ENCODE peak calls at places on chromosome 2, in seven cellular contexts. One of them, this sample, is unnamed.

GRCh38 chr2:62415019-62415431 is 91.0 kb downstream of the TMEM17 start:
- DNase-seq in heart right ventricle: no peak
- DNase-seq in fibroblast of pulmonary artery: no peak
- DNase-seq in GM23338: no peak
- DNase-seq in A549: no peak
- DNase-seq in PC-9: no peak
- DNase-seq in cardiac fibroblast: no peak
- DNase-seq in this sample: no peak

GRCh38 chr2:85537600-85538506 is 1.1 kb upstream of the MAT2A start:
- DNase-seq in heart right ventricle: peak
- DNase-seq in fibroblast of pulmonary artery: peak
- DNase-seq in GM23338: peak
- DNase-seq in A549: peak
- DNase-seq in PC-9: no peak
- DNase-seq in cardiac fibroblast: peak
- DNase-seq in this sample: peak

GRCh38 chr2:171158790-171159325 is 1.8 kb downstream of the TLK1 start:
- DNase-seq in heart right ventricle: no peak
- DNase-seq in fibroblast of pulmonary artery: no peak
- DNase-seq in GM23338: no peak
- DNase-seq in A549: peak
- DNase-seq in PC-9: no peak
- DNase-seq in cardiac fibroblast: no peak
- DNase-seq in this sample: no peak

GRCh38 chr2:63300835-63301234 is 250.2 kb downstream of the OTX1 start:
- DNase-seq in heart right ventricle: no peak
- DNase-seq in fibroblast of pulmonary artery: no peak
- DNase-seq in GM23338: peak
- DNase-seq in A549: no peak
- DNase-seq in PC-9: no peak
- DNase-seq in cardiac fibroblast: no peak
- DNase-seq in this sample: no peak

GRCh38 chr2:119011162-119011909 is 69.3 kb downstream of the MARCO start:
- DNase-seq in heart right ventricle: peak
- DNase-seq in fibroblast of pulmonary artery: peak
- DNase-seq in GM23338: peak
- DNase-seq in A549: peak
- DNase-seq in PC-9: no peak
- DNase-seq in cardiac fibroblast: peak
- DNase-seq in this sample: no peak

GRCh38 chr2:41948397-41948763 is 99.4 kb upstream of the PKDCC start:
- DNase-seq in heart right ventricle: no peak
- DNase-seq in fibroblast of pulmonary artery: no peak
- DNase-seq in GM23338: peak
- DNase-seq in A549: no peak
- DNase-seq in PC-9: no peak
- DNase-seq in cardiac fibroblast: no peak
- DNase-seq in this sample: no peak

GRCh38 chr2:26718949-26719686 is 26.6 kb downstream of the KCNK3 start:
- DNase-seq in heart right ventricle: no peak
- DNase-seq in fibroblast of pulmonary artery: no peak
- DNase-seq in GM23338: no peak
- DNase-seq in A549: no peak
- DNase-seq in PC-9: no peak
- DNase-seq in cardiac fibroblast: no peak
- DNase-seq in this sample: no peak

GRCh38 chr2:2773692-2774091 is 442.6 kb upstream of the MYT1L start:
- DNase-seq in heart right ventricle: no peak
- DNase-seq in fibroblast of pulmonary artery: no peak
- DNase-seq in GM23338: no peak
- DNase-seq in A549: no peak
- DNase-seq in PC-9: no peak
- DNase-seq in cardiac fibroblast: no peak
- DNase-seq in this sample: no peak

GRCh38 chr2:170493698-170494097 is 221.4 kb upstream of the SP5 start:
- DNase-seq in heart right ventricle: no peak
- DNase-seq in fibroblast of pulmonary artery: no peak
- DNase-seq in GM23338: no peak
- DNase-seq in A549: no peak
- DNase-seq in PC-9: no peak
- DNase-seq in cardiac fibroblast: no peak
- DNase-seq in this sample: no peak

GRCh38 chr2:174667461-174667860 is 69.9 kb upstream of the WIPF1 start:
- DNase-seq in heart right ventricle: no peak
- DNase-seq in fibroblast of pulmonary artery: no peak
- DNase-seq in GM23338: peak
- DNase-seq in A549: no peak
- DNase-seq in PC-9: no peak
- DNase-seq in cardiac fibroblast: no peak
- DNase-seq in this sample: no peak

GRCh38 chr2:195672674-195673073 is 15.6 kb downstream of the SLC39A10 start:
- DNase-seq in heart right ventricle: no peak
- DNase-seq in fibroblast of pulmonary artery: no peak
- DNase-seq in GM23338: peak
- DNase-seq in A549: no peak
- DNase-seq in PC-9: no peak
- DNase-seq in cardiac fibroblast: no peak
- DNase-seq in this sample: no peak

GRCh38 chr2:206274434-206275273 is at the start of gene ZDBF2:
- DNase-seq in heart right ventricle: peak
- DNase-seq in fibroblast of pulmonary artery: peak
- DNase-seq in GM23338: peak
- DNase-seq in A549: peak
- DNase-seq in PC-9: peak
- DNase-seq in cardiac fibroblast: peak
- DNase-seq in this sample: no peak

GRCh38 chr2:57516740-57517340 is 529.8 kb upstream of the VRK2 start:
- DNase-seq in heart right ventricle: no peak
- DNase-seq in fibroblast of pulmonary artery: peak
- DNase-seq in GM23338: peak
- DNase-seq in A549: peak
- DNase-seq in PC-9: peak
- DNase-seq in cardiac fibroblast: peak
- DNase-seq in this sample: no peak

GRCh38 chr2:219803294-219803693 is 175.9 kb downstream of the SLC4A3 start:
- DNase-seq in heart right ventricle: no peak
- DNase-seq in fibroblast of pulmonary artery: peak
- DNase-seq in GM23338: no peak
- DNase-seq in A549: no peak
- DNase-seq in PC-9: no peak
- DNase-seq in cardiac fibroblast: peak
- DNase-seq in this sample: no peak

GRCh38 chr2:174337337-174338154 is 2.8 kb downstream of the SP9 start:
- DNase-seq in heart right ventricle: no peak
- DNase-seq in fibroblast of pulmonary artery: no peak
- DNase-seq in GM23338: peak
- DNase-seq in A549: no peak
- DNase-seq in PC-9: no peak
- DNase-seq in cardiac fibroblast: no peak
- DNase-seq in this sample: no peak

GRCh38 chr2:134628453-134628852 is 90.3 kb downstream of the TMEM163 start:
- DNase-seq in heart right ventricle: no peak
- DNase-seq in fibroblast of pulmonary artery: no peak
- DNase-seq in GM23338: no peak
- DNase-seq in A549: no peak
- DNase-seq in PC-9: no peak
- DNase-seq in cardiac fibroblast: no peak
- DNase-seq in this sample: no peak

GRCh38 chr2:26772064-26773001 is 8.2 kb downstream of the SLC35F6 start:
- DNase-seq in heart right ventricle: peak
- DNase-seq in fibroblast of pulmonary artery: peak
- DNase-seq in GM23338: no peak
- DNase-seq in A549: no peak
- DNase-seq in PC-9: no peak
- DNase-seq in cardiac fibroblast: peak
- DNase-seq in this sample: peak

This sample was measured in tibial nerve.